ENCODE peak calls at places on chromosome 15, in eight cellular contexts. R is A549, D is nephron progenitor cell, L is endodermal cell, E is ovary, A is thyroid gland, X is fibroblast of the aortic adventitia, Z is BJ. O is an unnamed sample.

GRCh38 chr15:67822537-67823370 is 2.6 kb upstream of the SKOR1 start:
- DNase-seq in R (no peak), D (no peak), L (peak), E (no peak), A (no peak), X (no peak), Z (no peak), O (no peak)

GRCh38 chr15:73683624-73684536 is at the start of gene CD276:
- DNase-seq in R (peak), D (peak), L (peak), E (peak), A (peak), X (peak), Z (no peak), O (no peak)

GRCh38 chr15:48954538-48954937 is 9.2 kb downstream of the SHC4 start:
- DNase-seq in R (no peak), D (no peak), L (peak), E (no peak), A (peak), X (peak), Z (no peak), O (no peak)

GRCh38 chr15:87877114-87877810 is 379.3 kb downstream of the NTRK3 start:
- DNase-seq in R (no peak), D (no peak), L (no peak), E (no peak), A (no peak), X (peak), Z (no peak), O (peak)

GRCh38 chr15:92681141-92681622 is 25.6 kb upstream of the FAM174B start:
- DNase-seq in R (no peak), D (no peak), L (peak), E (no peak), A (no peak), X (peak), Z (peak), O (no peak)

GRCh38 chr15:70286110-70286806 is 188.5 kb upstream of the TLE3 start:
- DNase-seq in R (no peak), D (no peak), L (peak), E (no peak), A (peak), X (no peak), Z (no peak), O (no peak)

GRCh38 chr15:95086543-95087252 is 855.3 kb downstream of the MCTP2 start:
- DNase-seq in R (no peak), D (no peak), L (no peak), E (no peak), A (no peak), X (peak), Z (peak), O (no peak)

GRCh38 chr15:97750071-97750470 is 210.4 kb upstream of the ARRDC4 start:
- DNase-seq in R (no peak), D (no peak), L (no peak), E (no peak), A (no peak), X (no peak), Z (no peak), O (no peak)

GRCh38 chr15:70763120-70763949 is at the start of gene UACA:
- DNase-seq in R (peak), D (peak), L (peak), E (peak), A (peak), X (peak), Z (peak), O (peak)

GRCh38 chr15:79089890-79090486 is 592 bp downstream of the RASGRF1 start:
- DNase-seq in R (no peak), D (peak), L (peak), E (no peak), A (no peak), X (no peak), Z (no peak), O (peak)

GRCh38 chr15:35089556-35089955 is 4.5 kb upstream of the NANOGP8 start:
- DNase-seq in R (no peak), D (no peak), L (no peak), E (no peak), A (no peak), X (no peak), Z (no peak), O (no peak)

GRCh38 chr15:73841756-73842590 is 31.4 kb upstream of the TBC1D21 start:
- DNase-seq in R (no peak), D (no peak), L (no peak), E (no peak), A (no peak), X (no peak), Z (no peak), O (no peak)

GRCh38 chr15:84773716-84774115 is 25.3 kb downstream of the ZNF592 start:
- DNase-seq in R (no peak), D (no peak), L (no peak), E (no peak), A (no peak), X (no peak), Z (no peak), O (no peak)

DNA sequence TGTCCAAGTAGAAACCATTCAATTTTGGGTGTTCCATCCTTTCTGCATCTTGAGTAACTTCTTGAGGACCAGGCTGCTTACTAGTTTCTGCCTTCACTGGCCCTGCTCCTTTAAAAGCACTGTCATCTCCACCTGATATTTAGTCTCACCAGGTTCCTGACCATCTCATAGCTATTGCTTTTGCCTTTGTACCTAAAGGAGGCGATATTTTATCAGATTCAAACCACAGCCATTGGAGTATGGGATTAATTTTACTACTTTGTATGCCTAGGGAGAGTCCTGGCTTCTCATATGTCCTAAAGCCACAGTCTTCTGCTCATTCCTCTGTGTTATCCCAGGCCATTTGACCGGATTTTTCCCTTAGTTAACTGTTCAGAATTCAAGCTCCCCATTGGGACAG is 51.8 kb upstream of the RFX7 start:
- DNase-seq in R (no peak), D (no peak), L (no peak), E (no peak), A (no peak), X (no peak), Z (no peak), O (no peak)
- TF ChIP-seq CTCF in R (no peak), D (no peak), L (peak), E (no peak), A (no peak), X (no peak), Z (no peak), O (no peak)

GRCh38 chr15:89035658-89036057 is 52.6 kb upstream of the ABHD2 start:
- DNase-seq in R (no peak), D (no peak), L (no peak), E (no peak), A (no peak), X (no peak), Z (no peak), O (no peak)

GRCh38 chr15:89030311-89030710 is 57.9 kb upstream of the ABHD2 start:
- DNase-seq in R (no peak), D (no peak), L (no peak), E (no peak), A (no peak), X (no peak), Z (no peak), O (no peak)

GRCh38 chr15:89038146-89038545 is 50.1 kb upstream of the ABHD2 start:
- DNase-seq in R (no peak), D (no peak), L (no peak), E (no peak), A (no peak), X (no peak), Z (no peak), O (no peak)

DNA sequence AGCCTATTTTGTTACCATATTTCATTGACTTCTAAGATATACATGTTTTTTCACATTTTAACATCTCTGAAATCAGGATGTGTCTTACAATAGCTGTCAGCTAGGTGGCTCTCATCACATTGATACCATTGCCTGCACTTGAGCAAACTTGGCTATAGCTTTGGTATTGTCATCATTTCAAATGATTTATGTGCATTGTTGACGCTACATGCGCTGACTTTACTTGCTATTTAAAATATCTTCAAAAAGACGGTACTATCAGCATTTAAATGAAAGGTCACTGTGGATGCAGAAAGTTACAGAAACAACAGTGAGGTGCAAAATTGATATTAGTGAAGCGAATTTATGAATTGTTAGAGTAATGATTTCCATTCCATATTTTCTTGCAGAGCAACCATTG is 54.0 kb upstream of the ABHD2 start:
- DNase-seq in R (peak), D (no peak), L (no peak), E (no peak), A (no peak), X (peak), Z (no peak), O (no peak)
- TF ChIP-seq CTCF in R (peak), D (no peak), L (peak), E (no peak), A (no peak), X (peak), Z (peak), O (no peak)

DNA sequence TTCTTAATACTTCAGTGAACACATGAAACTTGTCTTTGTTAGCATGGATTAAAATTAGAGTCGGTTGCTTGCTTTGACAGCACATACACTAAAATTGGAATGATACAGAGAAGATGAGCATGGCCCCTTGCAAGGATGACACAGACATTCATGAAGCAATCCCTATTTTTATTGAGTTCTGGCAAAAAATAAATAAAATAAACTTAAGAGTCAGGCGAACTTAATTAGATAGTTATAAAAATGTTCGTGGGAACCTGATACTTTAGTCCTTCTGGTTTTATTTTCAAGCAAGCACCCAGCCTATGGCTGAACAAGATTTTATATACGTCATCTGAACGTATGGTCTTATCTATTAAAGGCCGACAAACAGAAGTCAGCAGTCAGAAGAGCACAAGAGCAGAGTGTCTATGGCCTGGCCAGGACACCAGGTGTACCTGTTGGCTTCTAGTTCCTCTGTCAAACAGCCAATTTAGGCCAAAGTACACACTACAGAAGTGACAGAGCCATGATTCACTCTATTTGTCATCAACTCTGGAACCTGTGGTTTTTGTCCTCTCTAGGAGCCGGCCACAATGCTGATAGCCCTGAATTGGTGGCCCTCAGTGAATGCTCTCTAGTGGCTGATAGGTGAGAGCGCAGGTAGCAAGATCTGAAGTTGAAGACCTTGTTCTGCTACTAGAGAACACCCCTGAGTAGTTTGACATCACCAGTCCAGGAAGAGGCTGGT is 64.3 kb downstream of the LEO1 start:
- DNase-seq in R (peak), D (no peak), L (peak), E (no peak), A (peak), X (no peak), Z (peak), O (no peak)
- TF ChIP-seq CTCF in R (peak), D (no peak), L (peak), E (no peak), A (no peak), X (no peak), Z (peak), O (no peak)

GRCh38 chr15:60932051-60932915 is 296.8 kb downstream of the RORA start:
- DNase-seq in R (peak), D (no peak), L (peak), E (no peak), A (peak), X (peak), Z (no peak), O (no peak)
- TF ChIP-seq CTCF in R (peak), D (no peak), L (peak), E (no peak), A (no peak), X (no peak), Z (no peak), O (no peak)

DNA sequence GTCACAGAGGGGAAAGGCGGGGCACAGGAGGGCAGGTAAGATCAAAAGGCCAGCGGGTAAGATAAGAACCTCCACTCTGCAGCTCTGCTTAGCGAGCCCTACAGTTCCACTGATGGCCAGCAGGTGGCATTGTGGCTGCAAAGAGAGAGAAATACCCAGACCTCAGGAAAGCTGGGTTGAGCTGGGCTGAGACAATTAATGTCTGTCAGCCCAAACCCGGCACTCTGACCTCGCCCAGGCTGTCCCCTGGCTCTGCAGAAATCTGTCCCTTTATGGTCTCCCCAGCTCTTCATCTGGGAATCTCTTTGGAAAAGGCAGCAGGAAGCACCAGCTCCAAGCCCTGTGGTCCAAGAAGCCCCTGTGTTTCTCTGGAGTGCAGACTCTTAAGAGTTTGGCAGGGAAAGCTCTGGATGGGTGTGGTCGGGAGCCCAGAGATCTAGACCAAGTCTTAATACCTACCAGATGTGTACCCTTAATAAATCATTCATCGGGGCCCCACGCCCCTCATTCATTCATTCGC is 8.3 kb downstream of the MFGE8 start:
- DNase-seq in R (peak), D (peak), L (peak), E (peak), A (peak), X (peak), Z (peak), O (no peak)
- TF ChIP-seq CTCF in R (peak), D (peak), L (peak), E (peak), A (peak), X (peak), Z (peak), O (peak)

O was measured in CD14-positive monocyte.